ENCODE peak calls at places on chromosomes 6 and 20, in ten cellular contexts. N is HTR-8/SVneo; W is activated CD4-positive, alpha-beta T cell treated with anti-CD3 and anti-CD28 coated beads for 4 hours; J is OCI-LY7; B is activated CD8-positive, alpha-beta memory T cell treated with anti-CD3 and anti-CD28 coated beads, Interleukin-2, amount 10 ng/mL, durations not matched to agents 7 days and 5 days; C is GM13976; V is AG09319; E is WTC11; Q is PC-9; O is COLO829. P is an unnamed sample.

GRCh38 chr6:105755885-105756284 is 330.3 kb upstream of the PRDM1 start:
- DNase-seq in N (no peak), W (no peak), J (no peak), B (no peak), C (no peak), V (no peak), E (no peak), Q (no peak), O (no peak), P (no peak)

GRCh38 chr20:48928832-48929725 is 7.6 kb downstream of the ARFGEF2 start:
- DNase-seq in N (no peak), W (no peak), J (no peak), B (no peak), C (no peak), V (no peak), E (no peak), Q (no peak), O (peak), P (no peak)

GRCh38 chr6:138818496-138819194 is 22.8 kb downstream of the ECT2L start:
- DNase-seq in N (no peak), W (no peak), J (peak), B (no peak), C (peak), V (no peak), E (no peak), Q (peak), O (no peak), P (no peak)

GRCh38 chr6:38436726-38437465 is 202.8 kb downstream of the BTBD9 start:
- DNase-seq in N (peak), W (no peak), J (no peak), B (no peak), C (no peak), V (no peak), E (no peak), Q (peak), O (peak), P (no peak)

GRCh38 chr20:60007452-60007851 is 49.2 kb downstream of the CDH26 start:
- DNase-seq in N (no peak), W (no peak), J (no peak), B (no peak), C (no peak), V (no peak), E (no peak), Q (no peak), O (no peak), P (no peak)

GRCh38 chr6:26304213-26305096 is 60.5 kb upstream of the BTN3A2 start:
- DNase-seq in N (no peak), W (peak), J (peak), B (peak), C (no peak), V (peak), E (peak), Q (peak), O (no peak), P (no peak)

GRCh38 chr6:157258878-157259277 is 64.4 kb downstream of the TMEM242 start:
- DNase-seq in N (no peak), W (no peak), J (no peak), B (peak), C (no peak), V (no peak), E (no peak), Q (peak), O (no peak), P (no peak)

GRCh38 chr6:47631248-47632196 is 66.9 kb upstream of the ADGRF4 start:
- DNase-seq in N (peak), W (no peak), J (peak), B (no peak), C (peak), V (no peak), E (no peak), Q (peak), O (peak), P (no peak)

GRCh38 chr6:45606831-45607400 is 229.2 kb upstream of the SUPT3H start:
- DNase-seq in N (no peak), W (no peak), J (no peak), B (no peak), C (no peak), V (no peak), E (no peak), Q (no peak), O (no peak), P (no peak)

GRCh38 chr6:154763650-154764049 is 30.4 kb downstream of the SCAF8 start:
- DNase-seq in N (no peak), W (no peak), J (no peak), B (no peak), C (no peak), V (no peak), E (no peak), Q (no peak), O (no peak), P (no peak)

GRCh38 chr6:105991561-105992314 is 94.4 kb upstream of the PRDM1 start:
- DNase-seq in N (no peak), W (peak), J (peak), B (peak), C (peak), V (no peak), E (peak), Q (peak), O (no peak), P (no peak)

GRCh38 chr6:134925800-134926199 is 24.1 kb downstream of the ALDH8A1 start:
- DNase-seq in N (no peak), W (no peak), J (no peak), B (no peak), C (no peak), V (no peak), E (no peak), Q (peak), O (no peak), P (no peak)

GRCh38 chr6:4687989-4688947 is 87.9 kb upstream of the CDYL start:
- DNase-seq in N (peak), W (no peak), J (no peak), B (no peak), C (no peak), V (peak), E (no peak), Q (peak), O (peak), P (no peak)